ENCODE peak calls at places on chromosomes 11 and 22, in nine cellular contexts. S is right lobe of liver; Z is prostate gland; G is brain microvascular endothelial cell; Q is heart right ventricle; K is AG04450; W is CD8-positive, alpha-beta T cell; R is stomach; O is psoas muscle. M is an unnamed sample.

GRCh38 chr22:49462795-49463194 is 364.9 kb downstream of the BRD1 start:
- DNase-seq in W (no peak), Z (no peak), K (no peak), Q (no peak), O (no peak), R (no peak), S (no peak), G (no peak), M (no peak)

GRCh38 chr22:31036671-31037550 is 44.2 kb upstream of the SMTN start:
- DNase-seq in G (peak; percentile 10), Z (no peak), S (no peak), K (no peak), Q (no peak), R (no peak), W (no peak), O (no peak), M (no peak)

GRCh38 chr11:120564573-120565301 is 53.2 kb downstream of the GRIK4 start:
- DNase-seq in O (peak; percentile 74), S (peak; percentile 35), G (peak; percentile 67), Q (peak; percentile 50), K (no peak), R (no peak), W (no peak), Z (no peak), M (peak; percentile 76)

GRCh38 chr22:42686756-42687491 is 33.7 kb downstream of the A4GALT start:
- DNase-seq in Q (no peak), S (no peak), K (no peak), G (no peak), W (no peak), O (no peak), R (no peak), Z (no peak), M (no peak)

GRCh38 chr22:39466228-39467006 is 9.6 kb downstream of the MGAT3 start:
- DNase-seq in O (no peak), W (no peak), R (no peak), G (no peak), Z (no peak), K (no peak), Q (no peak), S (no peak), M (no peak)

GRCh38 chr11:65352783-65353182 is 1.8 kb upstream of the TIGD3 start:
- DNase-seq in Z (no peak), Q (no peak), W (no peak), G (no peak), O (no peak), R (no peak), K (no peak), S (no peak), M (no peak)

GRCh38 chr11:79212711-79213110 is 228.1 kb downstream of the TENM4 start:
- DNase-seq in R (no peak), O (no peak), W (no peak), Z (no peak), K (no peak), Q (no peak), S (no peak), G (no peak), M (no peak)

GRCh38 chr11:377883-378500 is 8.7 kb downstream of the B4GALNT4 start:
- DNase-seq in O (no peak), Z (no peak), K (no peak), R (no peak), S (no peak), W (no peak), G (no peak), Q (no peak), M (no peak)

GRCh38 chr11:44066732-44067131 is 662 bp downstream of the ACCS start:
- DNase-seq in Z (peak; percentile 9), O (no peak), K (peak; percentile 21), Q (no peak), G (peak; percentile 38), W (no peak), R (no peak), S (no peak), M (peak; percentile 51)

GRCh38 chr11:62266558-62266957 is 3.4 kb upstream of the SCGB2A2 start:
- DNase-seq in R (no peak), S (no peak), W (no peak), O (no peak), G (no peak), Q (no peak), Z (no peak), K (no peak), M (no peak)

GRCh38 chr11:62267576-62267975 is 2.4 kb upstream of the SCGB2A2 start:
- DNase-seq in W (no peak), O (no peak), S (no peak), Z (no peak), Q (no peak), K (no peak), R (no peak), G (no peak), M (no peak)

GRCh38 chr11:62273284-62273683 is 3.3 kb downstream of the SCGB2A2 start:
- DNase-seq in S (no peak), G (no peak), W (no peak), Q (no peak), Z (no peak), K (no peak), R (no peak), O (no peak), M (no peak)

GRCh38 chr11:62267050-62267449 is 2.9 kb upstream of the SCGB2A2 start:
- DNase-seq in O (no peak), W (no peak), G (no peak), Z (no peak), Q (no peak), K (no peak), R (no peak), S (no peak), M (no peak)

GRCh38 chr11:62269654-62270278 is at the start of gene SCGB2A2:
- DNase-seq in Z (peak; percentile 15), W (no peak), O (no peak), Q (no peak), G (no peak), R (no peak), S (no peak), K (no peak), M (no peak)
- TF ChIP-seq CTCF in Z (peak; percentile 58), W (no peak), O (peak; percentile 32), Q (no peak), G (peak; percentile 31), R (no peak), S (peak; percentile 17), K (no peak), M (no peak)

DNA sequence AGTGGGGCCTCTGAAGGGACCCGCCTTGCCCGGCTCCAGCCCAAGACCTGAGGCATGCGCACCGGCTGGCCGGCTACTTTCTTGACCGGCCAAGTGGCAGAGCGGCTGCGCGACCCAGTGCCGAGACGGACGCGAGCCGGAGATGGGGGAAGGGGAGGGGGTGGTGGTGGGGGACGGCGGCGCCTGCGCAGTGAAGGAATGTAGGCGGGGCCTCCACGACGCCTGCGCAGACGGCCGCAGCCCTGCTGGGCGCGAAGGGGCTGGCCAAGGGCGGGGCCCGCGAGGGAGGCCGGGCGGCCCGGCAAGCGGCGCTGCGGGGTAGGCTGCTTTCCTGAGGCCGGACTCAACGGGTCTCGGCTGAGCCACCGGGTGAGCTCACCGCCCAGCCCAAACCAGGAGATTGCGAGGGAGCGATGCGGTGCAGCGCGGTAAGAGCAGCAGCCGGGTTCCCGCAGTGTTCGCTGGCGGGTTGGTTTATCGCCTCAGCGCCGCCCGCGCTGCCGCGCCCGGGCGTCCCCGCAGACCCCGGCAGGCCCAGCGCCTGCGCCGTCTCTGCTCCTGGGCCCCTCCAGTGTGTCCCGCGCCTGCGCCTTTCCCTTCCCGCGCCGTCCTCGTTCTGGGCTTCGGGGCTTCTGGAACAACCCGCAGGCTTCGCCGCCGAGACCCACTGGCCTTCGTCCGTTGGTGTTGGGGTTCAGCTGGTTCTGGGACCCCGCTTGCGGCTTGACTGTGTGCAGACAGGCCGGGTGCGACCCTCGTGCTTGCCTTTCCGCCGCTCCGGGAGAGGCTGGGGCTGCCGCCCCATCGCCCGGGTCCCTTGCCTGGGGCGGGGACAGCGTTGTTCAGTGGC is at the start of gene SPECC1L:
- DNase-seq in R (peak; percentile 96), K (peak; percentile 85), O (peak; percentile 97), G (peak; percentile 87), Q (peak; percentile 95), S (peak; percentile 95), W (peak; percentile 91), Z (peak; percentile 88), M (peak; percentile 96)
- TF ChIP-seq CTCF in R (peak; percentile 42), K (no peak), O (peak; percentile 17), G (no peak), Q (no peak), S (peak; percentile 51), W (no peak), Z (peak; percentile 66), M (no peak)

GRCh38 chr11:126305699-126306098 is 1.8 kb downstream of the DCPS start:
- DNase-seq in W (no peak), G (no peak), Q (no peak), O (no peak), R (no peak), Z (no peak), S (no peak), K (no peak), M (no peak)

GRCh38 chr11:126304457-126305072 is 705 bp downstream of the DCPS start:
- DNase-seq in W (no peak), S (no peak), Z (no peak), O (no peak), Q (no peak), K (no peak), R (no peak), G (no peak), M (no peak)

GRCh38 chr11:126308271-126308671 is 4.4 kb downstream of the DCPS start:
- DNase-seq in W (no peak), Q (no peak), G (no peak), S (no peak), R (no peak), K (no peak), O (no peak), Z (no peak), M (no peak)

GRCh38 chr11:126310229-126310991 is 6.5 kb downstream of the DCPS start:
- DNase-seq in S (peak; percentile 69), G (peak; percentile 66), Q (peak; percentile 74), W (peak; percentile 62), Z (peak; percentile 72), K (no peak), O (peak; percentile 85), R (peak; percentile 74), M (peak; percentile 87)

GRCh38 chr11:126307706-126308105 is 3.8 kb downstream of the DCPS start:
- DNase-seq in K (no peak), R (no peak), G (peak; percentile 40), S (no peak), Q (no peak), W (no peak), O (no peak), Z (no peak), M (no peak)
- TF ChIP-seq CTCF in K (peak; percentile 61), R (no peak), G (peak; percentile 69), S (peak; percentile 23), Q (no peak), W (no peak), O (no peak), Z (peak; percentile 26), M (peak; percentile 53)

GRCh38 chr11:81444306-81444705 is 1289.4 kb downstream of the FAM181B start:
- DNase-seq in O (no peak), W (no peak), K (no peak), Q (no peak), R (no peak), S (no peak), G (no peak), Z (no peak), M (no peak)
- TF ChIP-seq CTCF in O (no peak), W (no peak), K (no peak), Q (no peak), R (no peak), S (no peak), G (no peak), Z (no peak), M (peak; percentile 14)

GRCh38 chr22:37661160-37661924 is 2.8 kb downstream of the PDXP start:
- DNase-seq in S (no peak), K (peak; percentile 59), W (peak; percentile 42), O (no peak), G (peak; percentile 60), Q (no peak), Z (no peak), R (no peak), M (no peak)
- TF ChIP-seq CTCF in S (peak; percentile 33), K (peak; percentile 60), W (peak; percentile 25), O (peak; percentile 39), G (peak; percentile 77), Q (peak; percentile 20), Z (peak; percentile 38), R (peak; percentile 21), M (peak; percentile 66)